ENCODE peak calls at places on chromosomes 5 and 9, in nine cellular contexts. Q is colonic mucosa, H is GM23248, D is kidney, E is right atrium auricular region, W is ovary, M is sigmoid colon, J is heart right ventricle, A is mucosa of descending colon. C is an unnamed sample. For H3K4me1, H3K36me3 and H3K9me3, the result is how much of the 10 kb centered on the place peaks cover.

GRCh38 chr5:154198611-154199230 is 8.2 kb downstream of the GALNT10 start:
- DNase-seq in Q (no peak), H (peak), D (no peak), E (no peak), W (no peak), M (no peak), J (no peak), A (no peak), C (no peak)

GRCh38 chr9:121156263-121156731 is 45.4 kb downstream of the RAB14 start:
- DNase-seq in Q (no peak), H (peak), D (no peak), E (no peak), W (no peak), M (no peak), J (no peak), A (no peak), C (no peak)

GRCh38 chr5:143506881-143507552 is 103.5 kb upstream of the NR3C1 start:
- DNase-seq in Q (no peak), H (peak), D (no peak), E (no peak), W (no peak), M (no peak), J (no peak), A (no peak), C (no peak)

GRCh38 chr5:111997308-111998159 is 240.5 kb upstream of the NREP start:
- DNase-seq in Q (no peak), H (peak), D (no peak), E (no peak), W (no peak), M (no peak), J (no peak), A (no peak), C (no peak)

GRCh38 chr9:93587651-93588347 is 11.4 kb downstream of the PHF2 start:
- DNase-seq in Q (no peak), H (no peak), D (no peak), E (peak), W (no peak), M (no peak), J (no peak), A (no peak), C (no peak)

GRCh38 chr9:111501648-111502047 is 17.5 kb upstream of the ECPAS start:
- DNase-seq in Q (no peak), H (no peak), D (no peak), E (no peak), W (no peak), M (no peak), J (no peak), A (no peak), C (no peak)

GRCh38 chr5:16946725-16947124 is 10.6 kb upstream of the MYO10 start:
- DNase-seq in Q (no peak), H (no peak), D (no peak), E (no peak), W (no peak), M (no peak), J (no peak), A (no peak), C (no peak)

GRCh38 chr9:123453904-123454321 is 97.9 kb downstream of the CRB2 start:
- DNase-seq in Q (peak), H (no peak), D (no peak), E (peak), W (peak), M (peak), J (peak), A (peak), C (no peak)

GRCh38 chr5:14184725-14185124 is 41.6 kb downstream of the TRIO start:
- DNase-seq in Q (no peak), H (peak), D (no peak), E (no peak), W (no peak), M (no peak), J (no peak), A (no peak), C (no peak)

GRCh38 chr9:14813336-14814020 is 90.9 kb upstream of the CER1 start:
- DNase-seq in Q (no peak), H (peak), D (no peak), E (no peak), W (no peak), M (no peak), J (no peak), A (no peak), C (no peak)

GRCh38 chr9:98091735-98092632 is 27.0 kb downstream of the TRIM14 start:
- DNase-seq in Q (no peak), H (no peak), D (no peak), E (no peak), W (no peak), M (no peak), J (no peak), A (no peak), C (no peak)

GRCh38 chr9:111928342-111928720 is 31.7 kb downstream of the UGCG start:
- DNase-seq in Q (no peak), H (peak), D (no peak), E (no peak), W (no peak), M (no peak), J (no peak), A (no peak), C (no peak)

GRCh38 chr5:178651046-178651810 is 24.4 kb upstream of the CLK4 start:
- DNase-seq in Q (no peak), H (peak), D (no peak), E (no peak), W (no peak), M (no peak), J (no peak), A (no peak), C (no peak)

GRCh38 chr5:101950050-101950449 is 346.0 kb downstream of the SLCO4C1 start:
- DNase-seq in Q (no peak), H (no peak), D (no peak), E (no peak), W (no peak), M (no peak), J (no peak), A (no peak), C (no peak)

DNA sequence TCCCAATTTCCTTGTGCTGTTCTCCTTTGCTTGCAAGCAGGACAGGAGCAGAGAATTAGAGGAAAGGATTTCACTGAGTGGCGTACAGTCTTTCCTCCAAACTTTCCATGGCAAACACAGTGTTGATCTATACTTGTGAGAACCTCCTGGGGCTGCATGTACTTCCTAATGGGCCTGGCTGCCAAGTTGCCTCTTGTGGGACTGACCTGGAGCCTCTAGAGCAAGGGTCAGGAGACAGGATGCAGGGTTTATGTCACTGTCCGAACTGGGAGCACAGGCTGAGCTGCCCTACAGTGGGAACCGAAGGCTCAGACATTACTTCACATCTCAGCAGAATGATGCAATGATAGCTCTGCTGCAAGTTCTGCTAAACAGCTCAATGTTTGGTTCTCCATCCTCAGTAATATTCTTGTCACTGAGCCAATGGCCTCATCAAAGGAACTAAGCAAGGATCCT is 102.3 kb downstream of the ENC1 start:
- DNase-seq in Q (peak), H (peak), D (peak), E (peak), W (peak), M (peak), J (peak), A (peak), C (no peak)
- H3K4me1 ChIP-seq in Q (under half), H (under half), D (under half), E (under half), W (under half), M (under half), J (under half), A (under half), C (under half)

DNA sequence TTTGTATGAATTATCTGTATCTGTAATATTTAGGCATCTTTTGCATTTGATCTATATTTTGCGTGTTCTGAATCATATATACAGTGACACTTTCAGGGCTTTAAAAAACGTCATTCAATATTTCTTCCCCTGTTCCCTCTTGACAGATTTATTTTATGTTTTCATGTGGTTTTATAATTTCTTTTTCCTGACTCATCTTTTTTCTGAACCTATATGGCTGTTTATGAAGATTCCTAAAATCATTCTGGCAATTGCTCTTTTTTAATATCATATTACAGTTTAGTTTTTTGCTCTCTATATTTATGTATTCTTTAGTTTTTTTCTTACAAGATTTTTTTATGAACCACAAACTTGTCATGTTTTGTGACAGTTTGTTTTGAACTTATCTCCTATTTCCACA is 67.7 kb downstream of the SMARCA2 start:
- DNase-seq in Q (no peak), H (no peak), D (no peak), E (no peak), W (no peak), M (no peak), J (no peak), A (no peak), C (no peak)
- H3K36me3 ChIP-seq in Q (under half), H (under half), D (under half), E (half or more), W (under half), M (under half), J (half or more), A (under half), C (under half)

GRCh38 chr5:179885491-179886090 is 22.1 kb downstream of the TBC1D9B start:
- DNase-seq in Q (no peak), H (no peak), D (peak), E (no peak), W (no peak), M (no peak), J (no peak), A (no peak), C (no peak)

GRCh38 chr5:179882338-179882737 is 23.7 kb upstream of the MRNIP start:
- DNase-seq in Q (no peak), H (no peak), D (peak), E (no peak), W (no peak), M (no peak), J (no peak), A (no peak), C (no peak)

GRCh38 chr5:179880066-179880650 is 21.5 kb upstream of the MRNIP start:
- DNase-seq in Q (no peak), H (no peak), D (peak), E (no peak), W (no peak), M (no peak), J (no peak), A (no peak), C (no peak)

GRCh38 chr5:179880848-179881590 is 22.4 kb upstream of the MRNIP start:
- DNase-seq in Q (no peak), H (no peak), D (no peak), E (no peak), W (no peak), M (no peak), J (no peak), A (no peak), C (no peak)

GRCh38 chr5:179883163-179883562 is 24.5 kb downstream of the TBC1D9B start:
- DNase-seq in Q (no peak), H (no peak), D (no peak), E (no peak), W (no peak), M (no peak), J (no peak), A (no peak), C (no peak)
- H3K9me3 ChIP-seq in Q (under half), H (under half), D (under half), E (under half), W (under half), M (under half), J (under half), A (under half), C (under half)

GRCh38 chr5:181044093-181044599 is 4.1 kb downstream of the BTNL9 start:
- DNase-seq in Q (no peak), H (no peak), D (no peak), E (no peak), W (no peak), M (no peak), J (no peak), A (no peak), C (no peak)

GRCh38 chr5:181044662-181045305 is 4.7 kb downstream of the BTNL9 start:
- DNase-seq in Q (no peak), H (peak), D (no peak), E (peak), W (no peak), M (no peak), J (peak), A (no peak), C (no peak)

GRCh38 chr5:181042036-181042435 is 2.0 kb downstream of the BTNL9 start:
- DNase-seq in Q (no peak), H (no peak), D (no peak), E (peak), W (no peak), M (no peak), J (no peak), A (no peak), C (no peak)

GRCh38 chr5:181042722-181043121 is 2.7 kb downstream of the BTNL9 start:
- DNase-seq in Q (no peak), H (no peak), D (no peak), E (peak), W (no peak), M (no peak), J (no peak), A (no peak), C (no peak)

DNA sequence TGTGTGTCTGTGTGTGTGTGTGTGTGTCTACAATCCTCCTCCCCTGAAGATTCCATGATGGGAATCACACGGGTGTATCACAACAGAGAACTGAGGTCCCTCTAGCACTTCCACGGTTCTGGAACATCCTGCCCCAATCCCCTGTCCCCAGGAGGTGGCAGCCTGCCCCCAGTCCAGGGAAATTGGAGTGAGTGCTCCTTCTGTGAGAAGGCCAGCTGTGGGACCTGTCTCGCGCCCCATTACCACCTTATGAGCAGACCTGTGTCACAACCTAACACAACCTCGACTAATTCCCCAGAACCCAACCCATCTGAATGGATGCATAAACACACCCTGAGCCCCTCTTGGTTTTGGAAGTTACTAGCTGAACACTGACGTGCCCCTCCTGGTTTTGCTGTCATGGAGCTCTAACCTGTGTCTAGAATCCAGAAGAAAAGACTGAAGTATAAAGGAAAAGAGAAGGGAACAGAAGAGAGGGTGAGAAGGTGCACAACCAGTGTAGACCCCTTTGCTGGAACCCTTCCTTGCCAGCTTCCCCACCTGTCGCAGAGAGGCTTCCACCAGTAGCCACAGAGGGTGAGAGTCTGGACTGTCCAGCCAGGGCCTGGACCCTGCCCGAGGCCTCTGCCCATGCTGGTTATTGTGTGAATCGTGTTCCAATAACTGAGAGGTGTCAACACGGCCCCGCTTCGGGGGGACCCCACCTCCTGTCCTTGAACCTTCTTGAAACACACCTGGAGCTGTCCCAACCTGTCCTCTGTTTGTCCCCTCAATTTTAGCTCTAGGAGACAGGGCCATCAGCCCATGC is 3.4 kb downstream of the BTNL9 start:
- DNase-seq in Q (no peak), H (no peak), D (no peak), E (peak), W (no peak), M (no peak), J (no peak), A (no peak), C (no peak)
- H3K4me1 ChIP-seq in Q (under half), H (under half), D (under half), E (under half), W (under half), M (under half), J (under half), A (under half), C (under half)

GRCh38 chr9:131174681-131175239 is 49.4 kb downstream of the NUP214 start:
- DNase-seq in Q (no peak), H (no peak), D (no peak), E (no peak), W (no peak), M (no peak), J (no peak), A (no peak), C (no peak)
- H3K36me3 ChIP-seq in Q (under half), H (under half), D (under half), E (under half), W (under half), M (under half), J (half or more), A (under half), C (under half)

DNA sequence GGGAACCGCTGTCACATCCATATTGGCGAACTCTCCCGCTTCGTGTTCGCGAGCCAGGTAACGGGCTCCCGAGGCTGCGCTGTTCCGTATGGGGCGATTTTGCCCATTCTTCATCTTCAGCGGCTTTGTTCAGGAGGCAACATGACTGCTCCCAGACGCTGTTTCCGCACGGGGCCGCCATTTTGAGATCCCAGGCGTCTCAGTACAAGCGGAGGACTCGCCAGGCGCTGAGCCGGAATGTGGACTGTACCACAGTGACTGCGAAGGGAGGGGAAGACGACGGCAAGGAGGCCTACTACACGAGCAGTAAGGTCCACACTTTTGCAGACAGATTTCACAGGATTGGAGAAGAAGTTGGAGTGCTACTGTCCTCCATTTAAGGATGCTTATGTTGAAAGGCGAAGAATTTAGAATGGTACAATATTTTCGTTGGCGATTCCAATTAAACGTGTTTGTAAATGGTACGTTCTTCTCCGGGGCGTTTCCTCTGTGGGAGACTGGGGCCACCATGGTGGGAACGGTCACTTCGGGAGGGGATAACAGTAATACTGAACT is 41.6 kb upstream of the ZNF300 start:
- DNase-seq in Q (peak), H (peak), D (peak), E (peak), W (peak), M (peak), J (peak), A (peak), C (no peak)
- H3K9me3 ChIP-seq in Q (under half), H (under half), D (under half), E (half or more), W (under half), M (half or more), J (half or more), A (half or more), C (under half)

GRCh38 chr9:69190866-69191672 is 17.0 kb downstream of the TJP2 start:
- DNase-seq in Q (no peak), H (no peak), D (no peak), E (no peak), W (no peak), M (no peak), J (no peak), A (no peak), C (no peak)
- H3K4me1 ChIP-seq in Q (under half), H (under half), D (under half), E (half or more), W (under half), M (under half), J (half or more), A (under half), C (under half)

GRCh38 chr5:115988002-115988401 is 25.7 kb downstream of the LVRN start:
- DNase-seq in Q (no peak), H (no peak), D (no peak), E (no peak), W (no peak), M (no peak), J (no peak), A (no peak), C (no peak)
- H3K36me3 ChIP-seq in Q (under half), H (under half), D (under half), E (under half), W (under half), M (under half), J (under half), A (under half), C (under half)

GRCh38 chr9:40926404-40927259 is 201.8 kb downstream of the FOXD4L6 start:
- DNase-seq in Q (no peak), H (no peak), D (no peak), E (peak), W (no peak), M (no peak), J (no peak), A (no peak), C (no peak)
- H3K9me3 ChIP-seq in Q (under half), H (under half), D (half or more), E (half or more), W (under half), M (half or more), J (half or more), A (half or more), C (under half)

C was measured in iPS DF 6.9.